ENCODE peak calls at places on chromosomes 5 and 9, in eight cellular contexts. Y is cardiac muscle cell, E is tibial nerve, H is RWPE2, Q is GM23338, N is endodermal cell, X is PC-9, B is stomach. J is an unnamed sample. For H3K4me1, the result is how much of the 10 kb centered on the place peaks cover.

GRCh38 chr5:4182144-4182543 is 586.5 kb downstream of the IRX1 start:
- DNase-seq in Y (no peak), E (no peak), H (no peak), Q (no peak), N (no peak), X (no peak), B (no peak), J (no peak)

GRCh38 chr5:56278267-56278826 is 45.2 kb upstream of the ANKRD55 start:
- DNase-seq in Y (peak), E (no peak), H (no peak), Q (peak), N (no peak), X (peak), B (no peak), J (peak)

GRCh38 chr9:34446468-34446891 is 11.9 kb downstream of the FAM219A start:
- DNase-seq in Y (peak), E (no peak), H (no peak), Q (no peak), N (no peak), X (no peak), B (no peak), J (no peak)

GRCh38 chr5:75837258-75837841 is 120.1 kb upstream of the POC5 start:
- DNase-seq in Y (no peak), E (no peak), H (no peak), Q (no peak), N (no peak), X (no peak), B (no peak), J (no peak)

GRCh38 chr5:88660326-88660946 is 222.5 kb downstream of the MEF2C start:
- DNase-seq in Y (peak), E (no peak), H (no peak), Q (peak), N (no peak), X (peak), B (no peak), J (no peak)

GRCh38 chr9:97809666-97810344 is 43.2 kb upstream of the FOXE1 start:
- DNase-seq in Y (no peak), E (no peak), H (no peak), Q (peak), N (peak), X (peak), B (no peak), J (no peak)

GRCh38 chr9:21591221-21592062 is 109.3 kb upstream of the IFNE start:
- DNase-seq in Y (peak), E (peak), H (peak), Q (peak), N (peak), X (peak), B (peak), J (peak)

GRCh38 chr9:90074319-90074962 is 469.6 kb downstream of the GADD45G start:
- DNase-seq in Y (no peak), E (no peak), H (no peak), Q (no peak), N (no peak), X (no peak), B (no peak), J (no peak)

GRCh38 chr5:55234171-55234700 is 828 bp upstream of the CCNO start:
- DNase-seq in Y (peak), E (no peak), H (no peak), Q (peak), N (peak), X (peak), B (peak), J (peak)

GRCh38 chr9:715743-716400 is 125.6 kb upstream of the DMRT1 start:
- DNase-seq in Y (peak), E (no peak), H (no peak), Q (no peak), N (no peak), X (no peak), B (no peak), J (no peak)

GRCh38 chr5:66469684-66470083 is 126.5 kb upstream of the MAST4 start:
- DNase-seq in Y (no peak), E (no peak), H (no peak), Q (peak), N (no peak), X (no peak), B (no peak), J (no peak)

GRCh38 chr9:136728080-136728547 is 14.6 kb downstream of the LCN10 start:
- DNase-seq in Y (peak), E (peak), H (no peak), Q (peak), N (peak), X (peak), B (peak), J (peak)

GRCh38 chr5:42015681-42016080 is 90.6 kb downstream of the FBXO4 start:
- DNase-seq in Y (no peak), E (no peak), H (no peak), Q (no peak), N (no peak), X (no peak), B (no peak), J (no peak)

GRCh38 chr5:10485897-10486296 is 44.2 kb downstream of the ROPN1L start:
- DNase-seq in Y (no peak), E (no peak), H (no peak), Q (no peak), N (no peak), X (no peak), B (peak), J (no peak)

GRCh38 chr5:115348175-115348574 is 51.7 kb upstream of the CCDC112 start:
- DNase-seq in Y (no peak), E (no peak), H (no peak), Q (no peak), N (no peak), X (no peak), B (no peak), J (no peak)

GRCh38 chr9:128214571-128215490 is 11.7 kb downstream of the DNM1 start:
- DNase-seq in Y (no peak), E (no peak), H (no peak), Q (no peak), N (no peak), X (peak), B (no peak), J (peak)

DNA sequence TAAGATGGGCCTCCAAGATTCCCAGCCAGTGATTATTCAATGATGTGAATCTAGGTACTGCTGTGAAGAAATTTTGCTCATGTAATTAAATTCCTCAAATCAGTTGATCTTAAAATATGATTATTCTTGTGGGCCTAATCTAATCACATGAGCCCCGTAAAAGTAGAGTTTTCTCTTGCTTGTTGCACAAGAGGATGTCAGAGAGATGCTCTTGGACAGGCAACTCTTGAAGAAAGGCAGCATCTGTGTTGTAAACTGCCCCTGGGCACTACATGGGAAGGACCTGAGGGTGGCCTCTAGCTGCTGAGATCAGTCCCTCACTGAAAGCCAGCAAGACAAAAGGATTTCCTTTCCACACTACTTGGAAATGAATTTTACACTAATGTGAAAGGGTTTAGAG is 132.9 kb downstream of the TRPM3 start:
- DNase-seq in Y (peak), E (no peak), H (no peak), Q (peak), N (no peak), X (no peak), B (no peak), J (no peak)
- H3K27ac ChIP-seq in Y (no peak), E (no peak), H (no peak), Q (no peak), N (no peak), X (no peak), B (no peak), J (no peak)

GRCh38 chr9:134355561-134356278 is 29.5 kb downstream of the RXRA start:
- DNase-seq in Y (no peak), E (no peak), H (peak), Q (peak), N (peak), X (peak), B (peak), J (peak)

GRCh38 chr9:134356496-134357470 is 30.5 kb downstream of the RXRA start:
- DNase-seq in Y (peak), E (no peak), H (no peak), Q (no peak), N (no peak), X (peak), B (peak), J (peak)

GRCh38 chr9:134357631-134358025 is 31.4 kb downstream of the RXRA start:
- DNase-seq in Y (no peak), E (no peak), H (no peak), Q (no peak), N (no peak), X (no peak), B (no peak), J (no peak)

GRCh38 chr9:134353539-134353938 is 27.3 kb downstream of the RXRA start:
- DNase-seq in Y (no peak), E (no peak), H (no peak), Q (no peak), N (no peak), X (no peak), B (no peak), J (no peak)

DNA sequence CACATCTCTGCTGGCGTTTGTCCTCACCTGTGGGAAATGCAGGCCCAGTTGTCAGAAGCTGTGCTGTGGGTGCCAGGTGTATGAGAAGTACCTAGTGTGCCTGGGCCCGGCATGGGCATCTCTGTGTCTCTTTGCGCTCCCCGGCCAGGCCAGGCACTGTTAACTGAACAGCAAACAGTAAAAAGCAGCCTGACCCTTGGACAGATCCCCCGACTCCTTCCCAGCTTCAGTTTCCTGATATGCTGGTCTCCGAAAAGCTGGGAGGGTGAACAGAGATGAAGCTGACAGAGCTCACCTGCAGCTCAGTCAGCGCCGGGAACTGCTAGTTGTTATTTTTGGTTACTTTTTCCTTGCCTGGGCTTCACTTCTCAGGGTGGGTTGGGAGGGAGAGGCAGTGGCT is 28.9 kb downstream of the RXRA start:
- DNase-seq in Y (no peak), E (no peak), H (no peak), Q (no peak), N (no peak), X (no peak), B (no peak), J (no peak)
- H3K4me1 ChIP-seq in Y (under half), E (half or more), H (half or more), Q (under half), N (under half), X (half or more), B (half or more), J (half or more)

GRCh38 chr9:121945849-121946248 is 147.3 kb downstream of the TTLL11 start:
- DNase-seq in Y (no peak), E (no peak), H (no peak), Q (no peak), N (no peak), X (peak), B (no peak), J (no peak)

GRCh38 chr9:121949364-121949763 is 143.7 kb downstream of the TTLL11 start:
- DNase-seq in Y (no peak), E (no peak), H (no peak), Q (no peak), N (no peak), X (no peak), B (no peak), J (no peak)

GRCh38 chr9:121946465-121946864 is 146.6 kb downstream of the TTLL11 start:
- DNase-seq in Y (no peak), E (no peak), H (no peak), Q (no peak), N (no peak), X (no peak), B (no peak), J (no peak)

GRCh38 chr9:121949766-121950165 is 143.3 kb downstream of the TTLL11 start:
- DNase-seq in Y (no peak), E (no peak), H (no peak), Q (no peak), N (no peak), X (no peak), B (no peak), J (no peak)

GRCh38 chr9:121947683-121948300 is 145.3 kb downstream of the TTLL11 start:
- DNase-seq in Y (no peak), E (no peak), H (no peak), Q (no peak), N (no peak), X (no peak), B (no peak), J (no peak)
- H3K27ac ChIP-seq in Y (no peak), E (no peak), H (peak), Q (no peak), N (no peak), X (no peak), B (no peak), J (no peak)

DNA sequence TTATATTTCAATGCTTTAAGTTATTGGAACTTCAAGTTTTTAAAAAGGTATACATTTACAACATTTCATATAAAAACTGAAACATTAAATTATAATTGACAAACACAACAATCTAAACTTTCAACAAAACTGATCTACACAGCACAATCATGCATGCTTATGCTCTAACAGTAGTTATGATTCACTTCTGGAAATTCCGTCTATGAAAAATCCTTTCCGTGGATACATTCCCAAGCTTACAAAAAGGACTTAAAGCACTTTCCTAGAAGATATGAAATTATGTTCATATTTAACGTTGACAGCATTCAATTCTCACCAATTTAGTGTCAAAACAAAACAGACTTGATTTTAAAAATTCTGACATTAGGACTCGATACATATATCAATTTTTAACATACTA is 3.7 kb downstream of the HNRNPH1 start:
- DNase-seq in Y (no peak), E (no peak), H (no peak), Q (no peak), N (no peak), X (no peak), B (no peak), J (no peak)
- H3K4me1 ChIP-seq in Y (under half), E (under half), H (under half), Q (under half), N (under half), X (under half), B (half or more), J (under half)

J was measured in hepatocyte.